ENCODE peak calls at places on chromosomes 7 and 10, in nine cellular contexts. R is Panc1; F is CD8-positive, alpha-beta T cell; K is GM06990; D is fibroblast of lung; J is kidney; I is tibial artery; M is lower lobe of right lung; T is A549. P is an unnamed sample.

GRCh38 chr10:9331583-9332008 is 1277.1 kb downstream of the GATA3 start:
- DNase-seq in D (peak; percentile 45), T (peak; percentile 54), K (peak; percentile 1), R (peak; percentile 8), J (no peak), F (no peak), I (no peak), M (no peak), P (no peak)

GRCh38 chr10:60978287-60979115 is 34.5 kb upstream of the RHOBTB1 start:
- DNase-seq in T (peak; percentile 75), D (peak; percentile 69), F (no peak), I (no peak), R (no peak), J (no peak), M (no peak), K (no peak), P (no peak)

GRCh38 chr10:15461353-15462108 is 90.4 kb upstream of the FAM171A1 start:
- DNase-seq in T (peak; percentile 73), J (peak; percentile 88), M (no peak), F (no peak), R (no peak), D (peak; percentile 7), I (peak; percentile 39), K (no peak), P (peak; percentile 87)

GRCh38 chr10:90470971-90471370 is 386.9 kb downstream of the HTR7 start:
- DNase-seq in R (no peak), M (no peak), K (no peak), F (no peak), I (no peak), T (no peak), J (no peak), D (no peak), P (no peak)

GRCh38 chr10:13945760-13946460 is 359.1 kb downstream of the PRPF18 start:
- DNase-seq in M (no peak), T (no peak), D (peak; percentile 51), R (no peak), K (no peak), J (peak; percentile 82), I (no peak), F (no peak), P (no peak)

GRCh38 chr7:106779877-106780276 is 85.2 kb upstream of the PIK3CG start:
- DNase-seq in D (no peak), R (no peak), K (no peak), F (no peak), M (no peak), I (no peak), T (peak; percentile 63), J (peak; percentile 80), P (no peak)

GRCh38 chr10:110533149-110533548 is 34.3 kb upstream of the SMC3 start:
- DNase-seq in T (no peak), K (no peak), M (no peak), I (no peak), F (no peak), R (no peak), J (no peak), D (no peak), P (no peak)

GRCh38 chr10:16943301-16944080 is 126.3 kb upstream of the RSU1 start:
- DNase-seq in J (no peak), D (peak; percentile 32), T (no peak), F (no peak), K (no peak), I (no peak), R (no peak), M (no peak), P (no peak)

GRCh38 chr10:122147731-122148130 is 123.4 kb upstream of the BTBD16 start:
- DNase-seq in F (no peak), R (no peak), D (peak; percentile 80), M (no peak), I (no peak), J (no peak), K (no peak), T (no peak), P (no peak)

GRCh38 chr10:130935051-130935450 is 376.5 kb downstream of the TCERG1L start:
- DNase-seq in K (no peak), J (no peak), R (no peak), M (no peak), F (no peak), D (no peak), I (no peak), T (peak; percentile 4), P (no peak)

DNA sequence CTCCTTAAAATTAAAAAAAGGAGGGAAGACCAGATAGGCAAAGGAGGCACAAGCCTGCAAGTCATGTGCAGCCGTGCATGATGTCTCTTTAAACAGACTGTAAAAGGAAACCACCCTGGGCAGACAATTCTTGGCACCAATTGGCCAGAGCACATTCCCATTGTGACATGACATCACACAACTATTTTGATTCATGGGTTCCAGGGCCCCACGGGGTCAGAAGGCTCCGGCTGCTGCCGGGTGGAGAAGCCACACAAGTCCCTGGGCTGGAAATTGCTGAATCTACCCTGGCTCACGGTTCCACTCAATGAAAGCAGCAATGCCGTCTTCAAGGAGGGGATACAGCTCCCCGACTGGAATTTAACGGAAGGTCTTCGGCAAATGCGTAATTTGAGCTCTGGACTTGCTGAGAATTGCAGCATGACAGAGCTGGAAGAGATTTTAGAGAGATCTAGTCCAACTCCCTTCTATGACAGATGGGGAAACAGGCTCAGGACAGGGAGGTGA is 140.5 kb downstream of the PRKAG2 start:
- DNase-seq in T (peak; percentile 84), I (peak; percentile 68), D (peak; percentile 95), F (no peak), K (no peak), R (peak; percentile 97), J (peak; percentile 93), M (no peak), P (peak; percentile 90)
- TF ChIP-seq CTCF in T (no peak), I (no peak), D (no peak), F (no peak), K (no peak), R (no peak), J (peak; percentile 14), M (peak; percentile 8), P (no peak)

GRCh38 chr7:132501956-132502355 is 74.3 kb downstream of the PLXNA4 start:
- DNase-seq in R (no peak), T (no peak), F (no peak), M (no peak), D (peak; percentile 39), J (no peak), I (no peak), K (no peak), P (no peak)

GRCh38 chr7:132498319-132498718 is 78.0 kb downstream of the PLXNA4 start:
- DNase-seq in F (no peak), I (no peak), K (no peak), R (no peak), T (no peak), J (no peak), M (no peak), D (no peak), P (no peak)

GRCh38 chr7:132500727-132501410 is 75.4 kb downstream of the PLXNA4 start:
- DNase-seq in I (peak; percentile 80), T (peak; percentile 18), M (no peak), J (no peak), R (no peak), D (peak; percentile 69), F (no peak), K (no peak), P (no peak)

GRCh38 chr7:132497098-132497497 is 79.2 kb downstream of the PLXNA4 start:
- DNase-seq in K (no peak), I (no peak), D (no peak), T (no peak), M (no peak), F (no peak), R (no peak), J (no peak), P (no peak)

GRCh38 chr7:132499065-132499464 is 77.2 kb downstream of the PLXNA4 start:
- DNase-seq in D (no peak), T (no peak), M (no peak), K (no peak), F (no peak), R (no peak), I (no peak), J (no peak), P (no peak)
- TF ChIP-seq CTCF in D (no peak), T (no peak), M (no peak), K (no peak), F (no peak), R (no peak), I (no peak), J (no peak), P (no peak)

DNA sequence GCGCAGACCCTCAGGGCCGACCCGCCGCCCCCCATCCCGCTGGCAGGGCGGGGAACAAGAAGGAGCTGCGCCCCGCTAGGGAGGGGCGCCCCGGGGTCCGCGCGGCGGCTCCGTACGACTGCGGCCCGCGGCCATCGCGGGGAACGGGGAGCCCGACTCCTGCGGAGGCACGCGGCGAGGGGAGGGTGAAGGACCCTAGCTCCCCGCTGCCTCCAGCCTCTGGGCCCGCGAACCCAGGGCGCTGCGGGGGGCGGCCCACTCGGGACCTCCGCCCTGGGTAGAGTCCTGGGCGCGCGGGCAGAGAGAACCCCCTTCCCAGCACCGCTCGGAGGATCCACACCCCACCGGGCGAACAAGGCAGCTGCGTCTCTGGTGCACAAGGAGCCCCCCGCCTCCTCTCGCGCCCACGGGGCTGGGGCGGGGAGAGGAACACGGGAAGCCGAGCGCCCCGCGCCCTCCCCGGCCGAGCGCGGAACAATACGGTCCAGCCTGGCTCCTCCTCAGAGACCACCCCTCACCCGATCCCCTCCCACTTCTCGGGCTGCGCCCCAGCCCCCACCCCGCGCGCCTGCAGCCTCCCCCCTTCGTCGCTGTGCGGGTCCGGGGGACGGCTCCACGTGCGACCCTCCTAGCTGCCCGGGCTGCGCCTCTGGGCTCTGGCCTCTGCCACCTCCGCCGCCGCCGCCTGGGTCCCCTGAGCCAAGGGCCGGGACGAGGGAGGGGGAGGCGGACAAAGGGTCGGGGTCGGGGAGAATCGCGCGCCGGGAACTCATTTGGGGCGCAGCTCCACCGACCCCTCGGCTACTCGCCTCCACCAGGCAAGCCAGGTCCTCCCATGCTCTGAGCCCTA is at the start of gene WDR86:
- DNase-seq in I (no peak), J (peak; percentile 78), D (no peak), R (no peak), F (no peak), M (no peak), T (no peak), K (no peak), P (no peak)
- TF ChIP-seq CTCF in I (no peak), J (no peak), D (no peak), R (no peak), F (no peak), M (no peak), T (no peak), K (no peak), P (no peak)

DNA sequence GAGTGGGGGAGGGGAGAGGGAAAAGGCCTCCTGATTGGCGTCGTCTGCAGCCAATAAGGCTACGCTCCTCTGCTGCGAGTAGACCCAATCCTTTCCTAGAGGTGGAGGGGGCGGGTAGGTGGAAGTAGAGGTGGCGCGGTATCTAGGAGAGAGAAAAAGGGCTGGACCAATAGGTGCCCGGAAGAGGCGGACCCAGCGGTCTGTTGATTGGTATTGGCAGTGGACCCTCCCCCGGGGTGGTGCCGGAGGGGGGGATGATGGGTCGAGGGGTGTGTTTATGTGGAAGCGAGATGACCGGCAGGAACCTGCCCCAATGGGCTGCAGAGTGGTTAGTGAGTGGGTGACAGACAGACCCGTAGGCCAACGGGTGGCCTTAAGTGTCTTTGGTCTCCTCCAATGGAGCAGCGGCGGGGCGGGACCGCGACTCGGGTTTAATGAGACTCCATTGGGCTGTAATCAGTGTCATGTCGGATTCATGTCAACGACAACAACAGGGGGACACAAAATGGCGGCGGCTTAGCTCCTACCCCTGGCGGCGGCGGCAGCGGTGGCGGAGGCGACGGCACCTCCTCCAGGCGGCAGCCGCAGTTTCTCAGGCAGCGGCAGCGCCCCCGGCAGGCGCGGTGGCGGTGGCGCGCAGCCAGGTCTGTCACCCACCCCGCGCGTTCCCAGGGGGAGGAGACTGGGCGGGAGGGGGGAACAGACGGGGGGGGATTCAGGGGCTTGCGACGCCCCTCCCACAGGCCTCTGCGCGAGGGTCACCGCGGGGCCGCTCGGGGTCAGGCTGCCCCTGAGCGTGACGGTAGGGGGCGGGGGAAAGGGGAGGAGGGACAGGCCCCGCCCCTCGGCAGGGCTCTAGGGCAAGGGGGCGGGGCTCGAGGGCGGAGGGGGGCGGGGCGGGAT is at the start of gene KAT6B:
- DNase-seq in D (peak; percentile 100), I (peak; percentile 100), R (peak; percentile 100), M (peak; percentile 100), K (peak; percentile 100), F (peak; percentile 99), J (peak; percentile 100), T (peak; percentile 100), P (peak; percentile 100)
- TF ChIP-seq CTCF in D (peak; percentile 8), I (peak; percentile 6), R (no peak), M (peak; percentile 25), K (peak; percentile 6), F (no peak), J (peak; percentile 3), T (peak; percentile 7), P (peak; percentile 49)

P was measured in osteocyte.